ENCODE peak calls at places on chromosome 12, in seven cellular contexts. U is neural crest cell; W is activated CD8-positive, alpha-beta memory T cell treated with anti-CD3 and anti-CD28 coated beads for 1 hour; T is H7; N is pancreas; H is Caco-2; D is aorta. O is an unnamed sample.

GRCh38 chr12:56897844-56898341 is 36.3 kb downstream of the SDR9C7 start:
- DNase-seq in U (no peak), W (no peak), T (no peak), N (no peak), H (no peak), D (no peak), O (no peak)

GRCh38 chr12:27014859-27015729 is 910 bp upstream of the TM7SF3 start:
- DNase-seq in U (no peak), W (no peak), T (no peak), N (no peak), H (peak; percentile 35), D (no peak), O (no peak)

GRCh38 chr12:64236549-64236948 is 14.5 kb upstream of the KICS2 start:
- DNase-seq in U (no peak), W (no peak), T (no peak), N (no peak), H (peak; percentile 28), D (no peak), O (no peak)

GRCh38 chr12:126112849-126113248 is 1047.6 kb downstream of the AACS start:
- DNase-seq in U (no peak), W (no peak), T (no peak), N (no peak), H (no peak), D (no peak), O (no peak)

GRCh38 chr12:52221912-52222457 is 11.1 kb upstream of the KRT7 start:
- DNase-seq in U (peak; percentile 65), W (no peak), T (peak; percentile 80), N (peak; percentile 81), H (peak; percentile 48), D (peak; percentile 75), O (peak; percentile 84)

GRCh38 chr12:45613306-45613705 is 116.2 kb upstream of the ARID2 start:
- DNase-seq in U (no peak), W (no peak), T (no peak), N (no peak), H (no peak), D (no peak), O (no peak)

GRCh38 chr12:83318386-83318971 is 631.8 kb downstream of the TMTC2 start:
- DNase-seq in U (no peak), W (no peak), T (no peak), N (no peak), H (no peak), D (no peak), O (no peak)

GRCh38 chr12:92382383-92382878 is 236.8 kb upstream of the BTG1 start:
- DNase-seq in U (no peak), W (no peak), T (no peak), N (no peak), H (no peak), D (no peak), O (no peak)

GRCh38 chr12:116135209-116135930 is 142.1 kb downstream of the MED13L start:
- DNase-seq in U (no peak), W (no peak), T (no peak), N (no peak), H (no peak), D (no peak), O (no peak)

GRCh38 chr12:67509987-67510386 is 138.6 kb upstream of the DYRK2 start:
- DNase-seq in U (no peak), W (no peak), T (no peak), N (no peak), H (no peak), D (no peak), O (no peak)

GRCh38 chr12:18752280-18752920 is 14.5 kb downstream of the CAPZA3 start:
- DNase-seq in U (no peak), W (no peak), T (peak; percentile 24), N (no peak), H (no peak), D (no peak), O (no peak)

GRCh38 chr12:17778242-17778641 is 311.8 kb downstream of the RERGL start:
- DNase-seq in U (no peak), W (no peak), T (no peak), N (no peak), H (no peak), D (no peak), O (no peak)

GRCh38 chr12:127485528-127485927 is 781.4 kb upstream of the TMEM132C start:
- DNase-seq in U (no peak), W (no peak), T (no peak), N (no peak), H (no peak), D (peak; percentile 59), O (no peak)

GRCh38 chr12:96197503-96198272 is 3.5 kb downstream of the ELK3 start:
- DNase-seq in U (no peak), W (no peak), T (no peak), N (no peak), H (no peak), D (no peak), O (no peak)

GRCh38 chr12:24955389-24955788 is 6.5 kb upstream of the BCAT1 start:
- DNase-seq in U (no peak), W (no peak), T (no peak), N (no peak), H (no peak), D (no peak), O (no peak)

GRCh38 chr12:46406352-46407027 is 33.9 kb upstream of the SLC38A2 start:
- DNase-seq in U (no peak), W (no peak), T (no peak), N (no peak), H (no peak), D (no peak), O (no peak)

GRCh38 chr12:11877869-11878780 is 192.6 kb upstream of the BCL2L14 start:
- DNase-seq in U (no peak), W (no peak), T (peak; percentile 55), N (no peak), H (peak; percentile 31), D (peak; percentile 62), O (no peak)

GRCh38 chr12:104462931-104463339 is 6.2 kb downstream of the CHST11 start:
- DNase-seq in U (no peak), W (no peak), T (no peak), N (no peak), H (no peak), D (no peak), O (no peak)

GRCh38 chr12:23950011-23950774 is 723 bp upstream of the SOX5 start:
- DNase-seq in U (peak; percentile 29), W (no peak), T (peak; percentile 10), N (no peak), H (peak; percentile 37), D (no peak), O (peak; percentile 50)

GRCh38 chr12:53973093-53974042 is at the start of gene HOXC11:
- DNase-seq in U (no peak), W (no peak), T (peak; percentile 88), N (peak; percentile 69), H (peak; percentile 46), D (no peak), O (peak; percentile 65)

O was measured in HAP-1.